ENCODE peak calls at places on chromosomes 7 and 10, in five cellular contexts. Q is HFFc6, P is heart right ventricle, W is foreskin fibroblast, Y is bronchial epithelial cell. N is an unnamed sample.

GRCh38 chr7:42914726-42915045 is 2.8 kb upstream of the C7orf25 start:
- DNase-seq in Q (no peak), P (no peak), Y (peak), W (no peak), N (no peak)

GRCh38 chr7:82131224-82131623 is 312.4 kb downstream of the CACNA2D1 start:
- DNase-seq in W (peak), Y (peak), P (no peak), Q (no peak), N (no peak)

GRCh38 chr10:12181065-12181775 is 14.5 kb downstream of the NUDT5 start:
- DNase-seq in Y (peak), W (no peak), P (no peak), Q (no peak), N (no peak)

GRCh38 chr7:1484569-1484968 is 19.6 kb downstream of the INTS1 start:
- DNase-seq in Y (no peak), P (no peak), Q (no peak), W (no peak), N (no peak)

GRCh38 chr10:17177014-17177413 is 24.5 kb downstream of the TRDMT1 start:
- DNase-seq in Y (no peak), W (no peak), Q (no peak), P (no peak), N (no peak)

GRCh38 chr7:96093435-96093834 is 228.5 kb downstream of the SLC25A13 start:
- DNase-seq in W (peak), P (no peak), Y (peak), Q (peak), N (no peak)

GRCh38 chr10:4902571-4903011 is 60.6 kb upstream of the AKR1C1 start:
- DNase-seq in Q (no peak), P (no peak), Y (peak), W (peak), N (no peak)

GRCh38 chr7:2924866-2925840 is 81.0 kb upstream of the GNA12 start:
- DNase-seq in W (no peak), Y (no peak), P (no peak), Q (no peak), N (no peak)

GRCh38 chr7:68573271-68574000 is 1024.8 kb upstream of the AUTS2 start:
- DNase-seq in Y (no peak), Q (no peak), P (no peak), W (no peak), N (no peak)

GRCh38 chr10:110010076-110011069 is 2.6 kb downstream of the ADD3 start:
- DNase-seq in Y (no peak), Q (no peak), P (no peak), W (no peak), N (no peak)

GRCh38 chr10:49618861-49619260 is 5.0 kb downstream of the CHAT start:
- DNase-seq in Y (no peak), W (no peak), P (no peak), Q (no peak), N (no peak)

GRCh38 chr10:11330383-11331020 is 280.9 kb downstream of the USP6NL start:
- DNase-seq in W (peak), P (no peak), Y (no peak), Q (peak), N (no peak)

GRCh38 chr7:110386914-110387313 is 704.0 kb upstream of the LRRN3 start:
- DNase-seq in W (peak), Q (peak), P (no peak), Y (peak), N (no peak)

GRCh38 chr10:24289235-24289634 is 80.3 kb downstream of the KIAA1217 start:
- DNase-seq in P (no peak), Y (no peak), Q (no peak), W (no peak), N (no peak)

GRCh38 chr10:110400173-110400947 is 95.6 kb upstream of the SMNDC1 start:
- DNase-seq in W (no peak), Y (no peak), Q (no peak), P (no peak), N (no peak)

GRCh38 chr7:88218836-88219605 is 817 bp downstream of the SRI start:
- DNase-seq in W (peak), P (peak), Q (peak), Y (peak), N (no peak)

GRCh38 chr10:112955736-112956421 is 5.8 kb downstream of the TCF7L2 start:
- DNase-seq in Q (peak), Y (peak), P (no peak), W (peak), N (no peak)
- TF ChIP-seq CTCF in Q (no peak), Y (no peak), P (no peak), W (no peak), N (no peak)

GRCh38 chr10:6333086-6333485 is 130.4 kb downstream of the PFKFB3 start:
- DNase-seq in Q (no peak), P (no peak), Y (no peak), W (no peak), N (no peak)
- TF ChIP-seq CTCF in Q (no peak), P (no peak), Y (no peak), W (no peak), N (no peak)

GRCh38 chr7:140674899-140675701 is 2.4 kb downstream of the ADCK2 start:
- DNase-seq in W (peak), P (no peak), Y (no peak), Q (peak), N (no peak)
- TF ChIP-seq CTCF in W (peak), P (peak), Y (peak), Q (peak), N (peak)

DNA sequence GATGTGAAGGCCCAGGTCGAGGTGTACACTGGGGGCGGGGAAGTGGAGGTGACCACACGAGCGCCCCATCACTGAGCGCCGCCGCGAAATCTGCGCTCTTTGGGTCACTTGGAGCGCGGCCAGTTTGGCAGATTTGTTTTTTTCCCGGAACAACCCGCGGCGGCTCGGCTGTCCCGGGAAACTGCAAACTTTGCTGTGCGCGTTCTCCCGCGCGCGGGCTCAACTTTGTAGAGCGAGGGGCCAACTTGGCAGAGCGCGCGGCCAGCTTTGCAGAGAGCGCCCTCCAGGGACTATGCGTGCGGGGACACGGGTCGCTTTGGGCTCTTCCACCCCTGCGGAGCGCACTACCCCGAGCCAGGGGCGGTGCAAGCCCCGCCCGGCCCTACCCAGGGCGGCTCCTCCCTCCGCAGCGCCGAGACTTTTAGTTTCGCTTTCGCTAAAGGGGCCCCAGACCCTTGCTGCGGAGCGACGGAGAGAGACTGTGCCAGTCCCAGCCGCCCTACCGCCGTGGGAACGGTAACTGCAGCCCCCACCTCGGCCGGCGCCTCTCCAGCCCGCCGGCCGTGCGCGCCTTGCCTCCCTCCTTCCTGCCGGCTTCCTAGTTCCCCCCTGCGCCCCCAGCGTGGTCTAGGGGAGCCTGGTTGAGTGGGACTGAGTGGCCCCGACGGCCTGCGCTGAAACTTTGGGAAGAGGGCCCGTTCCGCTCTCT is at the start of gene CASP7:
- DNase-seq in Y (peak), P (peak), W (peak), Q (peak), N (no peak)
- TF ChIP-seq CTCF in Y (peak), P (no peak), W (no peak), Q (no peak), N (peak)

GRCh38 chr10:113808168-113808567 is 45.7 kb downstream of the DCLRE1A start:
- DNase-seq in Y (no peak), P (no peak), W (no peak), Q (no peak), N (no peak)
- TF ChIP-seq CTCF in Y (no peak), P (no peak), W (no peak), Q (no peak), N (no peak)

N was measured in D721Med.